ENCODE peak calls at places on chromosomes 13 and 19, in four cellular contexts. One of them, this sample, is unnamed.

GRCh38 chr19:45952691-45953505 is 20.8 kb downstream of the NOVA2 start:
- DNase-seq in AG09319: peak; percentile 8
- DNase-seq in T-helper 17 cell: no peak
- DNase-seq in activated T-helper 1 cell treated with Interleukin-2 at 50 U/mL for 16 hours: no peak
- DNase-seq in this sample: no peak

GRCh38 chr19:990119-990571 is 6.0 kb downstream of the WDR18 start:
- DNase-seq in AG09319: no peak
- DNase-seq in activated T-helper 1 cell treated with Interleukin-2 at 50 U/mL for 16 hours: no peak
- DNase-seq in T-helper 17 cell: no peak
- DNase-seq in this sample: no peak

GRCh38 chr13:20713014-20713376 is 9.5 kb downstream of the IL17D start:
- DNase-seq in AG09319: no peak
- DNase-seq in T-helper 17 cell: no peak
- DNase-seq in activated T-helper 1 cell treated with Interleukin-2 at 50 U/mL for 16 hours: no peak
- DNase-seq in this sample: no peak

GRCh38 chr13:110471833-110472162 is 89.7 kb downstream of the RAB20 start:
- DNase-seq in activated T-helper 1 cell treated with Interleukin-2 at 50 U/mL for 16 hours: no peak
- DNase-seq in T-helper 17 cell: no peak
- DNase-seq in AG09319: no peak
- DNase-seq in this sample: no peak

GRCh38 chr19:28350037-28350436 is 862.9 kb downstream of the UQCRFS1 start:
- DNase-seq in T-helper 17 cell: no peak
- DNase-seq in AG09319: no peak
- DNase-seq in activated T-helper 1 cell treated with Interleukin-2 at 50 U/mL for 16 hours: no peak
- DNase-seq in this sample: no peak

GRCh38 chr13:23743269-23743668 is 145.9 kb downstream of the MIPEP start:
- DNase-seq in T-helper 17 cell: no peak
- DNase-seq in AG09319: no peak
- DNase-seq in activated T-helper 1 cell treated with Interleukin-2 at 50 U/mL for 16 hours: no peak
- DNase-seq in this sample: no peak

GRCh38 chr19:4970558-4971423 is 1.9 kb downstream of the KDM4B start:
- DNase-seq in T-helper 17 cell: no peak
- DNase-seq in AG09319: no peak
- DNase-seq in activated T-helper 1 cell treated with Interleukin-2 at 50 U/mL for 16 hours: no peak
- DNase-seq in this sample: no peak

GRCh38 chr13:35621989-35622388 is 145.5 kb upstream of the MAB21L1 start:
- DNase-seq in activated T-helper 1 cell treated with Interleukin-2 at 50 U/mL for 16 hours: no peak
- DNase-seq in T-helper 17 cell: no peak
- DNase-seq in AG09319: no peak
- DNase-seq in this sample: no peak

GRCh38 chr19:13058951-13059660 is 43.6 kb downstream of the LYL1 start:
- DNase-seq in AG09319: no peak
- DNase-seq in activated T-helper 1 cell treated with Interleukin-2 at 50 U/mL for 16 hours: no peak
- DNase-seq in T-helper 17 cell: no peak
- DNase-seq in this sample: no peak

GRCh38 chr19:1064661-1065605 is 2.0 kb upstream of the ARHGAP45 start:
- DNase-seq in activated T-helper 1 cell treated with Interleukin-2 at 50 U/mL for 16 hours: peak; percentile 67
- DNase-seq in T-helper 17 cell: peak; percentile 74
- DNase-seq in AG09319: no peak
- DNase-seq in this sample: peak; percentile 35

GRCh38 chr19:4671182-4671851 is 1.2 kb upstream of the MYDGF start:
- DNase-seq in AG09319: no peak
- DNase-seq in T-helper 17 cell: no peak
- DNase-seq in activated T-helper 1 cell treated with Interleukin-2 at 50 U/mL for 16 hours: no peak
- DNase-seq in this sample: no peak

GRCh38 chr13:36126496-36126895 is 4.7 kb downstream of the DCLK1 start:
- DNase-seq in activated T-helper 1 cell treated with Interleukin-2 at 50 U/mL for 16 hours: no peak
- DNase-seq in AG09319: no peak
- DNase-seq in T-helper 17 cell: no peak
- DNase-seq in this sample: no peak

GRCh38 chr13:73602295-73602694 is 531.9 kb downstream of the KLF12 start:
- DNase-seq in activated T-helper 1 cell treated with Interleukin-2 at 50 U/mL for 16 hours: no peak
- DNase-seq in T-helper 17 cell: no peak
- DNase-seq in AG09319: no peak
- DNase-seq in this sample: no peak

GRCh38 chr19:20279516-20279915 is 112.5 kb downstream of the ZNF486 start:
- DNase-seq in T-helper 17 cell: no peak
- DNase-seq in AG09319: no peak
- DNase-seq in activated T-helper 1 cell treated with Interleukin-2 at 50 U/mL for 16 hours: no peak
- DNase-seq in this sample: no peak

GRCh38 chr13:94667190-94667589 is 45.2 kb downstream of the SOX21 start:
- DNase-seq in activated T-helper 1 cell treated with Interleukin-2 at 50 U/mL for 16 hours: no peak
- DNase-seq in T-helper 17 cell: no peak
- DNase-seq in AG09319: no peak
- DNase-seq in this sample: no peak

GRCh38 chr19:51372649-51373504 is at the start of gene NKG7:
- DNase-seq in AG09319: no peak
- DNase-seq in activated T-helper 1 cell treated with Interleukin-2 at 50 U/mL for 16 hours: peak; percentile 46
- DNase-seq in T-helper 17 cell: no peak
- DNase-seq in this sample: peak; percentile 25

GRCh38 chr13:50969691-50970090 is 60.1 kb downstream of the RNASEH2B start:
- DNase-seq in T-helper 17 cell: no peak
- DNase-seq in AG09319: no peak
- DNase-seq in activated T-helper 1 cell treated with Interleukin-2 at 50 U/mL for 16 hours: no peak
- DNase-seq in this sample: no peak

GRCh38 chr19:40642062-40642706 is 41.0 kb downstream of the LTBP4 start:
- DNase-seq in activated T-helper 1 cell treated with Interleukin-2 at 50 U/mL for 16 hours: no peak
- DNase-seq in AG09319: no peak
- DNase-seq in T-helper 17 cell: no peak
- DNase-seq in this sample: no peak

GRCh38 chr13:73464758-73465628 is 406.2 kb downstream of the KLF5 start:
- DNase-seq in activated T-helper 1 cell treated with Interleukin-2 at 50 U/mL for 16 hours: no peak
- DNase-seq in AG09319: no peak
- DNase-seq in T-helper 17 cell: no peak
- DNase-seq in this sample: no peak

GRCh38 chr13:80666782-80667537 is 326.0 kb upstream of the SPRY2 start:
- DNase-seq in T-helper 17 cell: no peak
- DNase-seq in activated T-helper 1 cell treated with Interleukin-2 at 50 U/mL for 16 hours: no peak
- DNase-seq in AG09319: no peak
- DNase-seq in this sample: no peak

GRCh38 chr19:17450264-17451075 is 2.0 kb upstream of the TMEM221 start:
- DNase-seq in T-helper 17 cell: no peak
- DNase-seq in AG09319: no peak
- DNase-seq in activated T-helper 1 cell treated with Interleukin-2 at 50 U/mL for 16 hours: no peak
- DNase-seq in this sample: no peak

GRCh38 chr13:83882626-83882959 is 319 bp upstream of the SLITRK1 start:
- DNase-seq in activated T-helper 1 cell treated with Interleukin-2 at 50 U/mL for 16 hours: no peak
- DNase-seq in AG09319: no peak
- DNase-seq in T-helper 17 cell: no peak
- DNase-seq in this sample: no peak